ENCODE peak calls at places on chromosome 15, in six cellular contexts. One of them, this sample, is unnamed. For H3K27me3, the result is how much of the 10 kb centered on the place peaks cover.

GRCh38 chr15:89772933-89773583 is 3.1 kb upstream of the MESP2 start:
- DNase-seq in adrenal gland: no peak
- DNase-seq in right lobe of liver: no peak
- DNase-seq in IMR-90: peak
- DNase-seq in ovary: no peak
- DNase-seq in fibroblast of lung: peak
- DNase-seq in this sample: peak

GRCh38 chr15:39946862-39947261 is 12.9 kb downstream of the EIF2AK4 start:
- DNase-seq in adrenal gland: no peak
- DNase-seq in right lobe of liver: no peak
- DNase-seq in IMR-90: peak
- DNase-seq in ovary: no peak
- DNase-seq in fibroblast of lung: peak
- DNase-seq in this sample: peak

GRCh38 chr15:60538129-60538528 is 59.2 kb upstream of the ICE2 start:
- DNase-seq in adrenal gland: no peak
- DNase-seq in right lobe of liver: no peak
- DNase-seq in IMR-90: no peak
- DNase-seq in ovary: no peak
- DNase-seq in fibroblast of lung: no peak
- DNase-seq in this sample: no peak

GRCh38 chr15:64032327-64032726 is 14.0 kb downstream of the DAPK2 start:
- DNase-seq in adrenal gland: no peak
- DNase-seq in right lobe of liver: no peak
- DNase-seq in IMR-90: no peak
- DNase-seq in ovary: no peak
- DNase-seq in fibroblast of lung: no peak
- DNase-seq in this sample: no peak

GRCh38 chr15:26197719-26198118 is 334.6 kb upstream of the ATP10A start:
- DNase-seq in adrenal gland: no peak
- DNase-seq in right lobe of liver: no peak
- DNase-seq in IMR-90: no peak
- DNase-seq in ovary: no peak
- DNase-seq in fibroblast of lung: no peak
- DNase-seq in this sample: no peak

GRCh38 chr15:92161039-92161670 is 232.5 kb upstream of the ST8SIA2 start:
- DNase-seq in adrenal gland: no peak
- DNase-seq in right lobe of liver: no peak
- DNase-seq in IMR-90: no peak
- DNase-seq in ovary: no peak
- DNase-seq in fibroblast of lung: no peak
- DNase-seq in this sample: no peak

GRCh38 chr15:80580107-80580506 is 115.0 kb upstream of the ABHD17C start:
- DNase-seq in adrenal gland: no peak
- DNase-seq in right lobe of liver: no peak
- DNase-seq in IMR-90: peak
- DNase-seq in ovary: no peak
- DNase-seq in fibroblast of lung: peak
- DNase-seq in this sample: peak

GRCh38 chr15:95853350-95853749 is 477.1 kb upstream of the NR2F2 start:
- DNase-seq in adrenal gland: no peak
- DNase-seq in right lobe of liver: no peak
- DNase-seq in IMR-90: peak
- DNase-seq in ovary: no peak
- DNase-seq in fibroblast of lung: no peak
- DNase-seq in this sample: peak

GRCh38 chr15:35560895-35561294 is 14.9 kb upstream of the DPH6 start:
- DNase-seq in adrenal gland: no peak
- DNase-seq in right lobe of liver: no peak
- DNase-seq in IMR-90: no peak
- DNase-seq in ovary: no peak
- DNase-seq in fibroblast of lung: no peak
- DNase-seq in this sample: no peak

GRCh38 chr15:48190932-48191573 is 412 bp upstream of the CTXN2 start:
- DNase-seq in adrenal gland: peak
- DNase-seq in right lobe of liver: no peak
- DNase-seq in IMR-90: peak
- DNase-seq in ovary: peak
- DNase-seq in fibroblast of lung: peak
- DNase-seq in this sample: peak

GRCh38 chr15:63185206-63185605 is 4.2 kb upstream of the RAB8B start:
- DNase-seq in adrenal gland: no peak
- DNase-seq in right lobe of liver: no peak
- DNase-seq in IMR-90: no peak
- DNase-seq in ovary: no peak
- DNase-seq in fibroblast of lung: no peak
- DNase-seq in this sample: no peak

GRCh38 chr15:72231847-72232461 is 964 bp upstream of the PKM start:
- DNase-seq in adrenal gland: peak
- DNase-seq in right lobe of liver: no peak
- DNase-seq in IMR-90: peak
- DNase-seq in ovary: no peak
- DNase-seq in fibroblast of lung: peak
- DNase-seq in this sample: peak

GRCh38 chr15:90086868-90087268 is 15.4 kb downstream of the IDH2 start:
- DNase-seq in adrenal gland: peak
- DNase-seq in right lobe of liver: peak
- DNase-seq in IMR-90: peak
- DNase-seq in ovary: peak
- DNase-seq in fibroblast of lung: no peak
- DNase-seq in this sample: peak

GRCh38 chr15:65305776-65306175 is 1.3 kb downstream of the RNU5B-1 start:
- DNase-seq in adrenal gland: no peak
- DNase-seq in right lobe of liver: no peak
- DNase-seq in IMR-90: no peak
- DNase-seq in ovary: peak
- DNase-seq in fibroblast of lung: no peak
- DNase-seq in this sample: no peak

GRCh38 chr15:59741274-59741906 is 52.3 kb upstream of the BNIP2 start:
- DNase-seq in adrenal gland: no peak
- DNase-seq in right lobe of liver: peak
- DNase-seq in IMR-90: no peak
- DNase-seq in ovary: no peak
- DNase-seq in fibroblast of lung: peak
- DNase-seq in this sample: peak

GRCh38 chr15:75076277-75076676 is 52.9 kb downstream of the PPCDC start:
- DNase-seq in adrenal gland: no peak
- DNase-seq in right lobe of liver: no peak
- DNase-seq in IMR-90: no peak
- DNase-seq in ovary: no peak
- DNase-seq in fibroblast of lung: no peak
- DNase-seq in this sample: no peak

GRCh38 chr15:33789141-33789540 is 179.2 kb upstream of the CHRM5 start:
- DNase-seq in adrenal gland: no peak
- DNase-seq in right lobe of liver: no peak
- DNase-seq in IMR-90: peak
- DNase-seq in ovary: no peak
- DNase-seq in fibroblast of lung: peak
- DNase-seq in this sample: no peak

GRCh38 chr15:81133782-81134461 is at the start of gene CFAP161:
- DNase-seq in adrenal gland: peak
- DNase-seq in right lobe of liver: peak
- DNase-seq in IMR-90: peak
- DNase-seq in ovary: peak
- DNase-seq in fibroblast of lung: peak
- DNase-seq in this sample: peak

GRCh38 chr15:95160316-95160715 is 929.0 kb downstream of the MCTP2 start:
- DNase-seq in adrenal gland: no peak
- DNase-seq in right lobe of liver: no peak
- DNase-seq in IMR-90: no peak
- DNase-seq in ovary: no peak
- DNase-seq in fibroblast of lung: no peak
- DNase-seq in this sample: no peak

GRCh38 chr15:72919936-72920455 is 132.3 kb upstream of the NEO1 start:
- DNase-seq in adrenal gland: no peak
- DNase-seq in right lobe of liver: no peak
- DNase-seq in IMR-90: no peak
- DNase-seq in ovary: no peak
- DNase-seq in fibroblast of lung: peak
- DNase-seq in this sample: no peak

GRCh38 chr15:31887246-31887645 is 143.1 kb upstream of the CHRNA7 start:
- DNase-seq in adrenal gland: no peak
- DNase-seq in right lobe of liver: no peak
- DNase-seq in IMR-90: no peak
- DNase-seq in ovary: no peak
- DNase-seq in fibroblast of lung: no peak
- DNase-seq in this sample: no peak
- TF ChIP-seq CTCF in adrenal gland: no peak
- TF ChIP-seq CTCF in right lobe of liver: no peak
- TF ChIP-seq CTCF in IMR-90: no peak
- TF ChIP-seq CTCF in ovary: no peak
- TF ChIP-seq CTCF in fibroblast of lung: no peak
- TF ChIP-seq CTCF in this sample: no peak

GRCh38 chr15:85858586-85859375 is 64.1 kb upstream of the KLHL25 start:
- DNase-seq in adrenal gland: peak
- DNase-seq in right lobe of liver: peak
- DNase-seq in IMR-90: peak
- DNase-seq in ovary: peak
- DNase-seq in fibroblast of lung: peak
- DNase-seq in this sample: peak
- H3K4me3 ChIP-seq in adrenal gland: no peak
- H3K4me3 ChIP-seq in right lobe of liver: no peak
- H3K4me3 ChIP-seq in IMR-90: no peak
- H3K4me3 ChIP-seq in ovary: no peak
- H3K4me3 ChIP-seq in fibroblast of lung: no peak
- H3K4me3 ChIP-seq in this sample: no peak

GRCh38 chr15:69782809-69783208 is 314.9 kb downstream of the TLE3 start:
- DNase-seq in adrenal gland: no peak
- DNase-seq in right lobe of liver: no peak
- DNase-seq in IMR-90: no peak
- DNase-seq in ovary: no peak
- DNase-seq in fibroblast of lung: no peak
- DNase-seq in this sample: no peak
- H3K27me3 ChIP-seq in adrenal gland: under half
- H3K27me3 ChIP-seq in right lobe of liver: under half
- H3K27me3 ChIP-seq in IMR-90: under half
- H3K27me3 ChIP-seq in ovary: under half
- H3K27me3 ChIP-seq in fibroblast of lung: under half
- H3K27me3 ChIP-seq in this sample: under half

DNA sequence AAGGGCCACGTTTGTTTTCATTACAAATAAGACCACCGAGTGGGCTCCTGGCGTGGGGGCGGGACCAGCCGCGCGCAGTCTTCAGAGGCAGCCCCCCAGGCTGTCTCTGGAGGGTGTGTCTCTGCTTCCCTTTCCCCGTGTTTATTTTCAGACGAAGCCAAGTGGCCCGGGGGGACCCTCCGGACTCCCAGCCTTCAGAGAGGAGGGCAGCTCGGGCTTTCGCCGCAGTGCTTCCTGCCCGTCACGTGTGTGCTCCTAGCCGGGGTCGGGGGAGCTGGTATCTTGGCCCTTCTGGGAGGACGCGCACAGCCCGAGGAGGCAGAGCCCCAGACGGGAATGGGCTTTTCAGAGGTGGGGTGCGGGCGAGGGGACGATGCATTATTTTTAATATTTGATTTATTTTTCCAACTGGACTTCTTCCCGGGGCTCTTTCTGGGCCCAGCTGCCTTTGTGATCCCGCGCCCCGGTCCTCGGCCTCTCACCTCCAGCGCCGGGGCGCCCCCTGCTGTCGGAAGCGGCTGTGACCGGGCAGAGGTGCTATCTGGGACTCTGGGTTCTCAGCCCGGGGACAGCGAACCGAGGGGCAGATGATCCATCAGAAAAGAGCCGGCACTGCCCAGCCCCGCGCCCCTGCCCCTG is 69.9 kb upstream of the CGNL1 start:
- DNase-seq in adrenal gland: peak
- DNase-seq in right lobe of liver: peak
- DNase-seq in IMR-90: peak
- DNase-seq in ovary: peak
- DNase-seq in fibroblast of lung: peak
- DNase-seq in this sample: peak
- TF ChIP-seq CTCF in adrenal gland: peak
- TF ChIP-seq CTCF in right lobe of liver: peak
- TF ChIP-seq CTCF in IMR-90: peak
- TF ChIP-seq CTCF in ovary: peak
- TF ChIP-seq CTCF in fibroblast of lung: peak
- TF ChIP-seq CTCF in this sample: peak

GRCh38 chr15:56456229-56456628 is 8.7 kb downstream of the MNS1 start:
- DNase-seq in adrenal gland: no peak
- DNase-seq in right lobe of liver: no peak
- DNase-seq in IMR-90: no peak
- DNase-seq in ovary: no peak
- DNase-seq in fibroblast of lung: no peak
- DNase-seq in this sample: no peak
- H3K4me3 ChIP-seq in adrenal gland: no peak
- H3K4me3 ChIP-seq in right lobe of liver: no peak
- H3K4me3 ChIP-seq in IMR-90: no peak
- H3K4me3 ChIP-seq in ovary: no peak
- H3K4me3 ChIP-seq in fibroblast of lung: no peak
- H3K4me3 ChIP-seq in this sample: no peak

DNA sequence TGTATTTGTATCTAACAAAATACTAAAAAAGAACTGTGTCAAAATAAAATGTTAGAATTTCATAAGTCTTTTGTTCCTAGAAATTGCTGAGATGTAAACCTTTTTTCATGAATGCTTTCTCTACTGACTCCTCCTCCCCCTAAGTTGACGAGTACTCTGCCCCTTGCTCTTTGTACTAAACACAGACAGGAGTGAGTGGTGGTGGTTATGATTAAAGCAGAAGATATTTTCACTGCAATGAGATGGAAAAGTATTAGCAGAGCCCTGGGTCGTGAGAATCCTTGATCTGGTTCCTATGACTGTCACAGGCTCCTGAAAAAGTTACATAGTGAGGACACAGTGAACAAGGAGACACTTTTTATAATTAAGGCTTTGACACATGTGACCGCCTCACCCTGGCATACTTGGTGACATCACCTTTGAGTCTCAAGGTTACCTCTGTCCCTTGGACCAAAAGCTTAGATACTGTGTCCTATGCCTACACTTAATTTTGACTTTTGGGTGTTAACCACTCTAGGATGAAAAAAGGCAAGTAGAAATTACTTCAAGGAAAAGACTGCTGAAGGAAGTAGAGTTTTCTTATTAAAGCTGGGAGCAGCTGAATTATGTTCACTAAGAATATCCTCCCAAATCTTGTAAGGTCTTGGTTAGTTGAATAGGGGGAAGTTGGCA is 130.4 kb upstream of the LYSMD4 start:
- DNase-seq in adrenal gland: no peak
- DNase-seq in right lobe of liver: no peak
- DNase-seq in IMR-90: peak
- DNase-seq in ovary: no peak
- DNase-seq in fibroblast of lung: peak
- DNase-seq in this sample: no peak
- H3K27me3 ChIP-seq in adrenal gland: under half
- H3K27me3 ChIP-seq in right lobe of liver: under half
- H3K27me3 ChIP-seq in IMR-90: under half
- H3K27me3 ChIP-seq in ovary: under half
- H3K27me3 ChIP-seq in fibroblast of lung: under half
- H3K27me3 ChIP-seq in this sample: under half

GRCh38 chr15:74036271-74037170 is 42.0 kb downstream of the PML start:
- DNase-seq in adrenal gland: peak
- DNase-seq in right lobe of liver: peak
- DNase-seq in IMR-90: peak
- DNase-seq in ovary: peak
- DNase-seq in fibroblast of lung: peak
- DNase-seq in this sample: peak
- TF ChIP-seq CTCF in adrenal gland: peak
- TF ChIP-seq CTCF in right lobe of liver: peak
- TF ChIP-seq CTCF in IMR-90: peak
- TF ChIP-seq CTCF in ovary: no peak
- TF ChIP-seq CTCF in fibroblast of lung: peak
- TF ChIP-seq CTCF in this sample: peak